ENCODE peak calls at places on chromosomes 13 and 19, in ten cellular contexts. One of them, this sample, is unnamed.

GRCh38 chr19:55678121-55678671 is 3.2 kb downstream of the EPN1 start:
- DNase-seq in AG09319: no peak
- DNase-seq in kidney: peak; percentile 78
- DNase-seq in OCI-LY7: peak; percentile 96
- DNase-seq in mesothelial cell of epicardium: no peak
- DNase-seq in Calu3: no peak
- DNase-seq in progenitor cell of endocrine pancreas: no peak
- DNase-seq in kidney epithelial cell: no peak
- DNase-seq in pancreas: no peak
- DNase-seq in adrenal gland: peak; percentile 37
- DNase-seq in this sample: no peak

GRCh38 chr19:480016-480855 is 16.1 kb upstream of the MADCAM1 start:
- DNase-seq in mesothelial cell of epicardium: no peak
- DNase-seq in pancreas: peak; percentile 89
- DNase-seq in OCI-LY7: no peak
- DNase-seq in adrenal gland: peak; percentile 85
- DNase-seq in AG09319: peak; percentile 11
- DNase-seq in kidney epithelial cell: no peak
- DNase-seq in progenitor cell of endocrine pancreas: peak; percentile 55
- DNase-seq in kidney: peak; percentile 90
- DNase-seq in Calu3: peak; percentile 71
- DNase-seq in this sample: no peak

GRCh38 chr19:30253581-30253996 is 118.6 kb upstream of the ZNF536 start:
- DNase-seq in progenitor cell of endocrine pancreas: no peak
- DNase-seq in AG09319: no peak
- DNase-seq in mesothelial cell of epicardium: no peak
- DNase-seq in kidney: no peak
- DNase-seq in kidney epithelial cell: no peak
- DNase-seq in Calu3: no peak
- DNase-seq in OCI-LY7: no peak
- DNase-seq in adrenal gland: peak; percentile 80
- DNase-seq in pancreas: no peak
- DNase-seq in this sample: peak; percentile 50

GRCh38 chr19:5572556-5573286 is 5.0 kb upstream of the TINCR start:
- DNase-seq in pancreas: no peak
- DNase-seq in kidney epithelial cell: no peak
- DNase-seq in mesothelial cell of epicardium: no peak
- DNase-seq in Calu3: peak; percentile 14
- DNase-seq in adrenal gland: no peak
- DNase-seq in progenitor cell of endocrine pancreas: no peak
- DNase-seq in AG09319: no peak
- DNase-seq in OCI-LY7: no peak
- DNase-seq in kidney: no peak
- DNase-seq in this sample: peak; percentile 72

GRCh38 chr13:80894930-80895329 is 554.0 kb upstream of the SPRY2 start:
- DNase-seq in AG09319: no peak
- DNase-seq in mesothelial cell of epicardium: no peak
- DNase-seq in kidney: no peak
- DNase-seq in OCI-LY7: no peak
- DNase-seq in kidney epithelial cell: no peak
- DNase-seq in adrenal gland: no peak
- DNase-seq in Calu3: no peak
- DNase-seq in pancreas: no peak
- DNase-seq in progenitor cell of endocrine pancreas: no peak
- DNase-seq in this sample: no peak

GRCh38 chr13:49997935-49998334 is 1.1 kb downstream of the TRIM13 start:
- DNase-seq in mesothelial cell of epicardium: no peak
- DNase-seq in OCI-LY7: peak; percentile 16
- DNase-seq in AG09319: no peak
- DNase-seq in progenitor cell of endocrine pancreas: no peak
- DNase-seq in adrenal gland: no peak
- DNase-seq in Calu3: no peak
- DNase-seq in kidney: no peak
- DNase-seq in pancreas: no peak
- DNase-seq in kidney epithelial cell: no peak
- DNase-seq in this sample: no peak

GRCh38 chr13:45595968-45596367 is 19.6 kb downstream of the ERICH6B start:
- DNase-seq in adrenal gland: no peak
- DNase-seq in kidney: no peak
- DNase-seq in AG09319: no peak
- DNase-seq in kidney epithelial cell: no peak
- DNase-seq in pancreas: no peak
- DNase-seq in Calu3: no peak
- DNase-seq in OCI-LY7: no peak
- DNase-seq in mesothelial cell of epicardium: no peak
- DNase-seq in progenitor cell of endocrine pancreas: no peak
- DNase-seq in this sample: no peak

GRCh38 chr19:43525836-43526771 is 897 bp downstream of the ETHE1 start:
- DNase-seq in Calu3: peak; percentile 48
- DNase-seq in mesothelial cell of epicardium: no peak
- DNase-seq in pancreas: peak; percentile 64
- DNase-seq in kidney: peak; percentile 82
- DNase-seq in adrenal gland: peak; percentile 38
- DNase-seq in progenitor cell of endocrine pancreas: peak; percentile 33
- DNase-seq in kidney epithelial cell: no peak
- DNase-seq in AG09319: no peak
- DNase-seq in OCI-LY7: no peak
- DNase-seq in this sample: no peak

GRCh38 chr13:35720690-35721554 is 244.4 kb upstream of the MAB21L1 start:
- DNase-seq in kidney epithelial cell: no peak
- DNase-seq in mesothelial cell of epicardium: peak; percentile 55
- DNase-seq in AG09319: no peak
- DNase-seq in kidney: no peak
- DNase-seq in adrenal gland: peak; percentile 45
- DNase-seq in progenitor cell of endocrine pancreas: peak; percentile 81
- DNase-seq in Calu3: peak; percentile 58
- DNase-seq in pancreas: peak; percentile 76
- DNase-seq in OCI-LY7: peak; percentile 33
- DNase-seq in this sample: peak; percentile 54
- TF ChIP-seq CTCF in kidney epithelial cell: peak; percentile 99
- TF ChIP-seq CTCF in mesothelial cell of epicardium: peak; percentile 95
- TF ChIP-seq CTCF in AG09319: peak; percentile 93
- TF ChIP-seq CTCF in kidney: peak; percentile 76
- TF ChIP-seq CTCF in adrenal gland: peak; percentile 89
- TF ChIP-seq CTCF in progenitor cell of endocrine pancreas: peak; percentile 97
- TF ChIP-seq CTCF in Calu3: peak; percentile 92
- TF ChIP-seq CTCF in pancreas: peak; percentile 76
- TF ChIP-seq CTCF in OCI-LY7: peak; percentile 89
- TF ChIP-seq CTCF in this sample: peak; percentile 86

DNA sequence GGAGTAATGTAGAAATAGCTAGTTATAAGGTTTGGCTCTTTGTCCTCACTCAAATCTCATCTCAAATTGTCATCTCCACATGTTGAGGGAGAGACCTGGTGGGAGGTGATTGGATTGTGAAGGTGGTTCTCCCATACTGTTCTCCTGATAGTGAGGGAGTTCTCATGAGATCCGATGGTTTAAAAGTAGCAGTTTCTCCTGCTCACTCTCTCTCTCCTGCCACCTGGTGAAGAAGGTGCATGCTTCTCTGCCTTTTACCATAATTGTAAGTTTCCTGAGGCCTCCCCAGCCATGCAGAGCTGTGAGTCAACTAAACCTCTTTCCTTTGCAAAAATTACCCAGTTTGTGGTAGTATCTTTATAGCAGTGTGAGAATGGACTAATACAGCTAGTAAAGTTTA is 849.4 kb downstream of the DACH1 start:
- DNase-seq in kidney: no peak
- DNase-seq in progenitor cell of endocrine pancreas: no peak
- DNase-seq in OCI-LY7: no peak
- DNase-seq in AG09319: no peak
- DNase-seq in Calu3: no peak
- DNase-seq in mesothelial cell of epicardium: no peak
- DNase-seq in kidney epithelial cell: no peak
- DNase-seq in pancreas: no peak
- DNase-seq in adrenal gland: no peak
- DNase-seq in this sample: no peak
- TF ChIP-seq CTCF in kidney: no peak
- TF ChIP-seq CTCF in progenitor cell of endocrine pancreas: no peak
- TF ChIP-seq CTCF in OCI-LY7: no peak
- TF ChIP-seq CTCF in AG09319: no peak
- TF ChIP-seq CTCF in Calu3: no peak
- TF ChIP-seq CTCF in mesothelial cell of epicardium: no peak
- TF ChIP-seq CTCF in kidney epithelial cell: peak; percentile 2
- TF ChIP-seq CTCF in pancreas: no peak
- TF ChIP-seq CTCF in adrenal gland: no peak
- TF ChIP-seq CTCF in this sample: no peak

DNA sequence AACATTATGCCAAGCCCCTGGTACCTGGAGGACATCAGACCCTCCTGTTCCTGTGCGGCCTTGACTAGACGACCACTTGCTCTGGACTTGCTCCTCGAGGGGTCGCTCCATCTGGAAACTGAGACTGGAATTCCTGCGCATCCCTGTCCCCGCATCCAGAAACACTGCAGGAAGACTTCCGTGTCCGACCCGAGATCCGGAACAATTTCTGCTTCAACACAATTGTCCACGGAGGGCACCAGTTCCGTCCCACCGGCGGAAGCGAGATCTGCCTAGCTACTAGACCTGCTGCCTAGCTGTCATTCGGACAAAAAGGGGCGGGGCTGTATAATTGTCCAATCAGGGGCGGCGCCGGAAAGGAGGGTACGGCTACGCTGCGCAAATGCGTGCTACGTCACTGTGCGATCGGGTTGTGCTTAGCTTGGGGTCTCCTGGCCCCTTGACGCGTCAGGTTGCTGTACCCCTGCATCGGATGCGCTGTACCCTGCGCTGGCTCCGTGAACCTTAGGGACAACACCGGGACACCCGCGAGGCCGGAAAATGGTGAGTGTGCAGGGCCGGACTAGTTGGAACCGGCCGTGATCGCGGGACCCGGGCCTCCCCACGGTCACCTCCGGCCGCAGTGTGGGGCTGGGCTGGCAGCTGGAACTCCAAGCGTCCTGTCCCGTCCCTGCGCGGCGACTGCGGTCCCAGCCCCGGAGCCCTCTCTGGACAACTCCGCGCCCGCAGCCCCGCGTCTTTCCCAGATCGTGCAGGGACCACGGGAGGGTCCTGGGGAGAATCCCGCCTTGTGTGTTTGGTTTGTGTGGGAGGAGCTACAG is at the start of the genes ZNF490 and ZNF791:
- DNase-seq in AG09319: peak; percentile 92
- DNase-seq in mesothelial cell of epicardium: peak; percentile 95
- DNase-seq in OCI-LY7: peak; percentile 98
- DNase-seq in kidney epithelial cell: peak; percentile 83
- DNase-seq in adrenal gland: peak; percentile 99
- DNase-seq in progenitor cell of endocrine pancreas: peak; percentile 93
- DNase-seq in pancreas: peak; percentile 94
- DNase-seq in kidney: peak; percentile 99
- DNase-seq in Calu3: peak; percentile 93
- DNase-seq in this sample: peak; percentile 93
- TF ChIP-seq CTCF in AG09319: no peak
- TF ChIP-seq CTCF in mesothelial cell of epicardium: no peak
- TF ChIP-seq CTCF in OCI-LY7: peak; percentile 43
- TF ChIP-seq CTCF in kidney epithelial cell: peak; percentile 6
- TF ChIP-seq CTCF in adrenal gland: no peak
- TF ChIP-seq CTCF in progenitor cell of endocrine pancreas: peak; percentile 24
- TF ChIP-seq CTCF in pancreas: no peak
- TF ChIP-seq CTCF in kidney: no peak
- TF ChIP-seq CTCF in Calu3: no peak
- TF ChIP-seq CTCF in this sample: peak; percentile 14

GRCh38 chr13:98448642-98448928 is 128.3 kb downstream of the STK24 start:
- DNase-seq in kidney epithelial cell: no peak
- DNase-seq in mesothelial cell of epicardium: no peak
- DNase-seq in Calu3: no peak
- DNase-seq in adrenal gland: no peak
- DNase-seq in progenitor cell of endocrine pancreas: no peak
- DNase-seq in AG09319: no peak
- DNase-seq in pancreas: no peak
- DNase-seq in OCI-LY7: no peak
- DNase-seq in kidney: no peak
- DNase-seq in this sample: no peak
- TF ChIP-seq CTCF in kidney epithelial cell: no peak
- TF ChIP-seq CTCF in mesothelial cell of epicardium: no peak
- TF ChIP-seq CTCF in Calu3: no peak
- TF ChIP-seq CTCF in adrenal gland: no peak
- TF ChIP-seq CTCF in progenitor cell of endocrine pancreas: no peak
- TF ChIP-seq CTCF in AG09319: no peak
- TF ChIP-seq CTCF in pancreas: no peak
- TF ChIP-seq CTCF in OCI-LY7: peak; percentile 39
- TF ChIP-seq CTCF in kidney: no peak
- TF ChIP-seq CTCF in this sample: no peak

GRCh38 chr19:41694196-41694595 is 6.1 kb upstream of the CEACAM7 start:
- DNase-seq in kidney epithelial cell: no peak
- DNase-seq in mesothelial cell of epicardium: no peak
- DNase-seq in adrenal gland: no peak
- DNase-seq in Calu3: no peak
- DNase-seq in kidney: no peak
- DNase-seq in pancreas: no peak
- DNase-seq in AG09319: no peak
- DNase-seq in OCI-LY7: no peak
- DNase-seq in progenitor cell of endocrine pancreas: no peak
- DNase-seq in this sample: no peak

GRCh38 chr19:41688687-41689086 is 617 bp upstream of the CEACAM7 start:
- DNase-seq in OCI-LY7: no peak
- DNase-seq in adrenal gland: no peak
- DNase-seq in Calu3: no peak
- DNase-seq in pancreas: no peak
- DNase-seq in kidney: no peak
- DNase-seq in mesothelial cell of epicardium: no peak
- DNase-seq in AG09319: no peak
- DNase-seq in progenitor cell of endocrine pancreas: no peak
- DNase-seq in kidney epithelial cell: no peak
- DNase-seq in this sample: no peak

GRCh38 chr19:41690801-41691065 is 2.7 kb upstream of the CEACAM7 start:
- DNase-seq in AG09319: no peak
- DNase-seq in kidney epithelial cell: no peak
- DNase-seq in progenitor cell of endocrine pancreas: no peak
- DNase-seq in pancreas: no peak
- DNase-seq in mesothelial cell of epicardium: no peak
- DNase-seq in kidney: no peak
- DNase-seq in adrenal gland: no peak
- DNase-seq in Calu3: no peak
- DNase-seq in OCI-LY7: no peak
- DNase-seq in this sample: no peak

GRCh38 chr19:41689993-41690800 is 2.1 kb upstream of the CEACAM7 start:
- DNase-seq in mesothelial cell of epicardium: no peak
- DNase-seq in OCI-LY7: no peak
- DNase-seq in pancreas: no peak
- DNase-seq in adrenal gland: no peak
- DNase-seq in progenitor cell of endocrine pancreas: no peak
- DNase-seq in AG09319: no peak
- DNase-seq in kidney: no peak
- DNase-seq in Calu3: no peak
- DNase-seq in kidney epithelial cell: no peak
- DNase-seq in this sample: no peak

GRCh38 chr19:41691268-41691970 is 3.3 kb upstream of the CEACAM7 start:
- DNase-seq in adrenal gland: no peak
- DNase-seq in kidney epithelial cell: no peak
- DNase-seq in Calu3: peak; percentile 77
- DNase-seq in OCI-LY7: no peak
- DNase-seq in AG09319: no peak
- DNase-seq in pancreas: no peak
- DNase-seq in progenitor cell of endocrine pancreas: no peak
- DNase-seq in kidney: no peak
- DNase-seq in mesothelial cell of epicardium: no peak
- DNase-seq in this sample: no peak
- TF ChIP-seq CTCF in adrenal gland: no peak
- TF ChIP-seq CTCF in kidney epithelial cell: peak; percentile 56
- TF ChIP-seq CTCF in Calu3: peak; percentile 88
- TF ChIP-seq CTCF in OCI-LY7: peak; percentile 76
- TF ChIP-seq CTCF in AG09319: peak; percentile 56
- TF ChIP-seq CTCF in pancreas: peak; percentile 54
- TF ChIP-seq CTCF in progenitor cell of endocrine pancreas: peak; percentile 18
- TF ChIP-seq CTCF in kidney: peak; percentile 26
- TF ChIP-seq CTCF in mesothelial cell of epicardium: no peak
- TF ChIP-seq CTCF in this sample: peak; percentile 52

This sample was measured in D721Med.